ENCODE peak calls at places on chromosomes 3 and 15, in eight cellular contexts. K, L, I, C, W, F, T and X are unnamed samples. For H3K4me1, the result is how much of the 10 kb centered on the place peaks cover.

GRCh38 chr3:13280856-13281656 is 139.1 kb downstream of the NUP210 start:
- DNase-seq in K (no peak), L (no peak), I (peak), C (no peak), W (no peak), F (peak), T (no peak), X (no peak)

GRCh38 chr3:39809181-39809994 is at the start of gene MYRIP:
- DNase-seq in K (no peak), L (peak), I (peak), C (peak), W (no peak), F (peak), T (no peak), X (no peak)

GRCh38 chr3:28345690-28346089 is 2.8 kb upstream of the ZCWPW2 start:
- DNase-seq in K (no peak), L (no peak), I (no peak), C (no peak), W (no peak), F (no peak), T (no peak), X (no peak)

GRCh38 chr15:42374810-42375209 is 15.5 kb downstream of the CAPN3 start:
- DNase-seq in K (no peak), L (no peak), I (no peak), C (no peak), W (no peak), F (no peak), T (no peak), X (no peak)

GRCh38 chr15:97691799-97692198 is 268.7 kb upstream of the ARRDC4 start:
- DNase-seq in K (no peak), L (peak), I (peak), C (no peak), W (peak), F (no peak), T (no peak), X (no peak)

GRCh38 chr3:140898340-140899180 is 43.1 kb upstream of the SLC25A36 start:
- DNase-seq in K (no peak), L (peak), I (no peak), C (no peak), W (peak), F (no peak), T (no peak), X (no peak)

GRCh38 chr3:52084954-52085730 is 28.8 kb upstream of the DUSP7 start:
- DNase-seq in K (no peak), L (no peak), I (no peak), C (no peak), W (no peak), F (no peak), T (no peak), X (no peak)

GRCh38 chr3:68972358-68972979 is 40.1 kb upstream of the TAFA4 start:
- DNase-seq in K (no peak), L (peak), I (peak), C (no peak), W (peak), F (peak), T (no peak), X (peak)

GRCh38 chr15:76073554-76073953 is 13.8 kb downstream of the TMEM266 start:
- DNase-seq in K (no peak), L (no peak), I (no peak), C (no peak), W (no peak), F (no peak), T (no peak), X (peak)

GRCh38 chr3:85050806-85051205 is 92.0 kb downstream of the CADM2 start:
- DNase-seq in K (no peak), L (no peak), I (no peak), C (no peak), W (no peak), F (no peak), T (no peak), X (no peak)

GRCh38 chr3:150370129-150370602 is 37.9 kb upstream of the TSC22D2 start:
- DNase-seq in K (no peak), L (peak), I (peak), C (no peak), W (peak), F (peak), T (peak), X (peak)

GRCh38 chr3:71129611-71130515 is 453.7 kb downstream of the FOXP1 start:
- DNase-seq in K (no peak), L (no peak), I (no peak), C (no peak), W (peak), F (no peak), T (no peak), X (no peak)

GRCh38 chr3:159928692-159929091 is 59.9 kb upstream of the IL12A start:
- DNase-seq in K (no peak), L (no peak), I (no peak), C (no peak), W (peak), F (no peak), T (no peak), X (peak)

GRCh38 chr3:195893121-195893449 is 15.3 kb downstream of the TNK2 start:
- DNase-seq in K (no peak), L (no peak), I (no peak), C (no peak), W (no peak), F (peak), T (no peak), X (no peak)

GRCh38 chr15:98845138-98845884 is 162.3 kb downstream of the PGPEP1L start:
- DNase-seq in K (no peak), L (no peak), I (no peak), C (no peak), W (peak), F (no peak), T (no peak), X (no peak)

GRCh38 chr3:17639765-17640164 is 102.7 kb downstream of the TBC1D5 start:
- DNase-seq in K (no peak), L (peak), I (no peak), C (no peak), W (peak), F (no peak), T (no peak), X (no peak)

GRCh38 chr15:91186892-91187644 is 87.0 kb downstream of the SV2B start:
- DNase-seq in K (no peak), L (peak), I (no peak), C (no peak), W (peak), F (no peak), T (no peak), X (no peak)

GRCh38 chr15:68177747-68178146 is 27.4 kb downstream of the CALML4 start:
- DNase-seq in K (no peak), L (no peak), I (no peak), C (no peak), W (no peak), F (no peak), T (no peak), X (no peak)

GRCh38 chr15:78492841-78493240 is 14.5 kb upstream of the HYKK start:
- DNase-seq in K (no peak), L (no peak), I (no peak), C (no peak), W (no peak), F (no peak), T (no peak), X (no peak)

GRCh38 chr15:81785679-81786078 is 260.1 kb downstream of the MEX3B start:
- DNase-seq in K (no peak), L (no peak), I (no peak), C (no peak), W (peak), F (no peak), T (no peak), X (peak)

GRCh38 chr3:13202744-13203397 is 129.6 kb upstream of the IQSEC1 start:
- DNase-seq in K (no peak), L (no peak), I (no peak), C (no peak), W (no peak), F (no peak), T (no peak), X (no peak)

GRCh38 chr15:31352283-31352880 is 25.7 kb downstream of the KLF13 start:
- DNase-seq in K (no peak), L (no peak), I (peak), C (peak), W (no peak), F (no peak), T (no peak), X (no peak)

GRCh38 chr15:24761704-24762302 is 86.2 kb downstream of the NPAP1 start:
- DNase-seq in K (no peak), L (no peak), I (no peak), C (no peak), W (no peak), F (no peak), T (no peak), X (no peak)

DNA sequence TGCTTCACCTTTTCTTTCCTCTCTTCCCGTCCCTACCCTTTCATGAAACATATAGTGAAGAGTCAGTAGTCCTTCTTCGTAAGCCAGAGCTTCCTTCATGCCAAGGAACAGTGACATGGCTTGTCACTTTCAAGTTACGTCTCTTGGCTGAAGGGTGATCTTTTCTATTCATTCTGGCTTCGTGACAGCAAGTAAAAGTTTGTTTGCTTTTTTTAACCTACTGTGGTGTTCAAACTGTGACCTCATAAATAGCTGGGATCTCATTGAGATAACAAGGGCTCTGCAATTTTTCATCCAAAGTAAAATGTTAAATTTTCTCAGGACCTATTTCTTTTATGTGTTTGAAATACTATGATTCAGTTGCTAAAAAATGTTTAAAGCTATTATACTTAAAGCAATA is 10.5 kb downstream of the CDIN1 start:
- DNase-seq in K (no peak), L (no peak), I (no peak), C (no peak), W (no peak), F (no peak), T (no peak), X (no peak)
- TF ChIP-seq EP300 in K (no peak), L (no peak), I (no peak), C (no peak), W (no peak), F (no peak), T (no peak), X (no peak)

GRCh38 chr15:64847876-64848716 is 6.4 kb downstream of the PLEKHO2 start:
- DNase-seq in K (no peak), L (peak), I (no peak), C (no peak), W (no peak), F (peak), T (no peak), X (no peak)

GRCh38 chr15:64846246-64846645 is 4.5 kb downstream of the PLEKHO2 start:
- DNase-seq in K (no peak), L (no peak), I (no peak), C (no peak), W (no peak), F (peak), T (no peak), X (no peak)

GRCh38 chr15:64847016-64847415 is 5.3 kb downstream of the PLEKHO2 start:
- DNase-seq in K (no peak), L (no peak), I (no peak), C (no peak), W (no peak), F (peak), T (no peak), X (no peak)

GRCh38 chr15:64845826-64846225 is 4.1 kb downstream of the PLEKHO2 start:
- DNase-seq in K (no peak), L (no peak), I (no peak), C (no peak), W (no peak), F (peak), T (no peak), X (no peak)

DNA sequence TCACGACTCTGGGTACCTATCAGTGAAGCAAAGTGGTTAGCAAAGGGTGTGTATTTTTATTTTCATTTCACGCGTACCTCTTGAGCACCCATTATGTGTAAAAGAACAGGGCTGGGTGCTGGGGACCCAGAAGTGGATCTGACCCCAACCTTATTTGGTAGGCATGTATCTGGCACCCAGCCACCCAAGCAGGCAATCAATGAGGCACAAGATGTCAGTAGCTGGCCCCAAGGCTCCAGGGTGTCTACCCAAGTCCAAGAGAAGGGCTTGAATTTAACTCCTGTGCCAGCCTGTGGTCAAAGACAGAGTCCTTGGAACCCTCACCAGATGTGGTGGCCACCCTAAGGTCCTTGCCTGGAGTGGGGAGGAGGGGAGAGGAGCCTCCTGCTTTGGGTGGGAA is 5.7 kb downstream of the PLEKHO2 start:
- DNase-seq in K (no peak), L (no peak), I (no peak), C (no peak), W (no peak), F (peak), T (no peak), X (no peak)
- H3K4me1 ChIP-seq in K (under half), L (half or more), I (under half), C (half or more), W (under half), F (under half), T (half or more), X (half or more)

GRCh38 chr3:53163459-53164387 is 2.7 kb downstream of the PRKCD start:
- DNase-seq in K (no peak), L (no peak), I (no peak), C (no peak), W (no peak), F (no peak), T (no peak), X (no peak)

GRCh38 chr3:53160660-53161344 is at the start of gene PRKCD:
- DNase-seq in K (peak), L (peak), I (peak), C (peak), W (peak), F (peak), T (peak), X (peak)

GRCh38 chr3:53162672-53163458 is 1.9 kb downstream of the PRKCD start:
- DNase-seq in K (no peak), L (no peak), I (peak), C (peak), W (no peak), F (no peak), T (no peak), X (no peak)

GRCh38 chr3:53161345-53161819 is 373 bp downstream of the PRKCD start:
- DNase-seq in K (no peak), L (no peak), I (peak), C (no peak), W (no peak), F (peak), T (no peak), X (no peak)

GRCh38 chr3:53161820-53162671 is 1.0 kb downstream of the PRKCD start:
- DNase-seq in K (no peak), L (no peak), I (peak), C (no peak), W (peak), F (no peak), T (no peak), X (no peak)
- TF ChIP-seq EP300 in K (no peak), L (no peak), I (no peak), C (no peak), W (no peak), F (no peak), T (no peak), X (no peak)

GRCh38 chr3:111862974-111863373 is 3.9 kb downstream of the PHLDB2 start:
- DNase-seq in K (no peak), L (no peak), I (no peak), C (no peak), W (no peak), F (no peak), T (no peak), X (no peak)

GRCh38 chr3:111862415-111862814 is 3.4 kb downstream of the PHLDB2 start:
- DNase-seq in K (no peak), L (no peak), I (no peak), C (no peak), W (no peak), F (no peak), T (no peak), X (no peak)

GRCh38 chr3:111863942-111864341 is 4.9 kb downstream of the PHLDB2 start:
- DNase-seq in K (no peak), L (no peak), I (no peak), C (no peak), W (no peak), F (no peak), T (no peak), X (no peak)

GRCh38 chr3:111867889-111868426 is 8.9 kb downstream of the PHLDB2 start:
- DNase-seq in K (no peak), L (no peak), I (no peak), C (no peak), W (no peak), F (no peak), T (no peak), X (no peak)

DNA sequence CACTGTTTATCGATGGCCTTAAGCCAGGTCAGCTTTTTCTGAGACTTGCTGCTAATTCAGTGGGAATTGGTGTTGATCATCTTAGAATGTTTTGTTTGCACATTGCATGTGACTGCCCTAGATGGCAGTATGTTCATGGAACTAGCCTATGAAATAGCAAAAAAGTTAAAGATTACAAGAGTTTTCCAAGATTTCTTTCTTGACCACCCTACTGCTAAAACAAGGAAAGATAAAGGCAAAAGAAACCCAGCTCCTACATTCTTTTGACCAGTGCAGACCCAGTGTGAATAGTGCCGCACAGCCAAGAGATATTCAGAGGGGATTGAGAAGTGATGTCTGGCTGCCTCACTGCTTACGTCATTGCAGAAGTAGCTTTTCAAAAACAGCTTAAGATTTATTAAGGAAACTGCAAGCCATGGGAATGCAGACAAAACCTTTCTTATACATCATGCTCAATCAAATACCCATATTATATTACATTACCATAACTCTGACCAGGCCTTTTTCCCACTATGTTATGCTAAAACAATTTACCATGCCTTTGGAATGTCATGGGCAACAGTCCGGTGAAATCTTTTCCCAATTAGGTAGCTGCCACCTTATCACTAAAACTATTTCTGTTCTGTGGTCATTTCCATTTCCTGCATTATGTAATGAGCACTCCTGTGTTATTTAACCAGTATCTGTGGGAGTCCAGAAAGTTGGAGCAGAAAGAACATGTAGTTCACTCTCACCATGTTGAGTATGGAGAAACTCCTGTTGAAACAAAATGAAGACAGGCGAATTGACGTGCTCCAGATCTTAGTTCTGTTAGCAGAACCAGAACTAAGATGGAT is 6.0 kb downstream of the PHLDB2 start:
- DNase-seq in K (no peak), L (peak), I (no peak), C (no peak), W (peak), F (no peak), T (no peak), X (no peak)
- H3K4me1 ChIP-seq in K (under half), L (half or more), I (under half), C (under half), W (half or more), F (under half), T (under half), X (half or more)

DNA sequence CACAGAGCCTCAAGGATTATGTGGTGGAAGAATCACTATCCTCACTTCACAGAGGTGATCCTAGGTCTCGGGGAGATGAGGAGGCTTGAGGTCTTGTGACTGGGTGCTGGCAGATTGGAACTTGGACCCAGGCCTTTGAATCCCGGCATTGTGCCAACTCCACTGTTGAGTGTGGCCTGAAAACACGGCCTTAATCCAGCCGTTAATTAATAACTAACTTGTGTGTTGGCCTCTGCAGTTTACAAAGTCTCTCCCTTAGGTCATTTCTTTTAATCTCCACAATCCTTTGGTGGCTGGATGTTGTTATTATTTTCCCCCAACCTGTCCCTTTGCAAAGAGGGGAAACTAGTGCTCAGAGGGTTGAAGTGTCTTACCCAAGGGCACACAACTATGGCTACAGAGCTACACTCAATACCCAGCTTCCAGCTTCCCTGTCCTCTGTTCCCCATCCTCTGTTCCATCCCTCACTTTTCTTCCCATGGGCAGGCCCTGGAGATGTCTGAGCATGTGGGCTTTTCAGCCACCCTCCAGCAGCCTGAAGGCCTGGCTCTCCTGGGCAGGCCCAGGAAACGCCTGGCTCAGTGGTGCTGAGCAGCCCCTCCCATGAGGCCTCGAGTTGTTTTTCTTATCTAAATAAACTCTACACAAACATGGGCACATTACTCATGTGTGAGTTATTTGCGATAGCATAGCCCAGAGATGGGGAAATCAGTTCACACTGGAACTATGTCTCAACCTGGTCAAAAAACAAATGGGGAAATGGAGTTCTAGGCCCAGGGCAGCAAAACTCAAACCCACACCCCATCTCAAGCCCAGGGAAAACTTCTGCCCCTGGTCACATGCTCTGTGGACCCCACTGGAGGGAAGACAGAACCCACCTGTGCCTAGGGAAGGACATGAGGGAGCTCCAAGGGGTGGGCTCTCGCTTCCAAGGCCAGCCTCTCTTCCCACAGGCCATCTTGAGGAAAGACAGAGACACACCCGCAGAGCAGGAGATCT is 16.8 kb upstream of the SMAD3 start:
- DNase-seq in K (no peak), L (peak), I (peak), C (peak), W (peak), F (peak), T (no peak), X (no peak)
- TF ChIP-seq EP300 in K (no peak), L (peak), I (no peak), C (no peak), W (peak), F (no peak), T (no peak), X (no peak)

DNA sequence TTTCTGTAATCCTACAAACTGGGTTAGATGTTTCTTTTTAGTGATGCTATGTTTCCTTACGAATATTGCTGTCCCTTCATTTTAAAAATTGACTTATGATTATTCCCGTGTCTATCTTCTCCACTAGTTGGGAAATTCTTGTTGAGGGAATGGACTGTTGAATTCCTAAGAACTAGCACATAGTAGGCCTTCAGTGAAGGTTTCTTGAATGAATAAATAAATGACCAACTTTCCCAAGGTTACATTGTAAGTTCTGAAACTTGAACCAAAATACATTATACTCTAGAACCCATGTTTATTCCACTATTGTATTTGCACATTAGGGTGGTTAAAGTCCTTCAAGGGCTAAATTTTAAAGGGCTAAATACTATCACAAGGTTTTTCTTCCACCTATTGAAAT is 789 bp upstream of the IL20RB start:
- DNase-seq in K (no peak), L (no peak), I (no peak), C (no peak), W (no peak), F (no peak), T (no peak), X (no peak)
- H3K4me1 ChIP-seq in K (under half), L (under half), I (under half), C (under half), W (half or more), F (under half), T (half or more), X (under half)